ENCODE peak calls at places on chromosomes 11 and 22, in nine cellular contexts. H, P, E, F, O, I, W, D and S are unnamed samples.

GRCh38 chr11:125140251-125140650 is 24.3 kb upstream of the PKNOX2 start:
- DNase-seq in E (peak; percentile 36), W (no peak), D (no peak), F (no peak), O (no peak), H (no peak), I (no peak), P (no peak), S (no peak)

GRCh38 chr22:38077096-38077495 is 6.9 kb downstream of the SLC16A8 start:
- DNase-seq in D (no peak), I (no peak), F (no peak), P (no peak), O (no peak), H (no peak), E (peak; percentile 48), W (no peak), S (no peak)

GRCh38 chr11:123173856-123174186 is 21.2 kb downstream of the CLMP start:
- DNase-seq in O (no peak), F (no peak), E (no peak), D (no peak), H (no peak), W (no peak), I (no peak), P (no peak), S (no peak)

GRCh38 chr11:27703453-27703852 is 3.2 kb upstream of the BDNF start:
- DNase-seq in H (no peak), W (no peak), P (no peak), D (peak; percentile 76), I (no peak), O (peak; percentile 89), E (no peak), F (peak; percentile 29), S (peak; percentile 49)

GRCh38 chr11:83827940-83828554 is 541.9 kb upstream of the CCDC90B start:
- DNase-seq in O (peak; percentile 52), P (no peak), W (no peak), D (peak; percentile 60), F (peak; percentile 57), E (no peak), H (peak; percentile 65), I (peak; percentile 31), S (peak; percentile 34)

GRCh38 chr11:11476971-11477645 is 124.1 kb upstream of the CSNK2A3 start:
- DNase-seq in O (no peak), H (no peak), W (no peak), D (no peak), F (no peak), I (no peak), E (no peak), P (no peak), S (no peak)

GRCh38 chr22:47776329-47776728 is 1013.9 kb downstream of the TBC1D22A start:
- DNase-seq in F (no peak), O (no peak), D (no peak), I (no peak), W (no peak), E (peak; percentile 75), H (peak; percentile 51), P (no peak), S (no peak)

GRCh38 chr11:95301497-95301896 is 70.5 kb upstream of the SESN3 start:
- DNase-seq in E (no peak), F (peak; percentile 16), O (no peak), D (peak; percentile 68), I (no peak), P (no peak), H (no peak), W (peak; percentile 59), S (no peak)

GRCh38 chr11:17343907-17344306 is 7.7 kb upstream of the NCR3LG1 start:
- DNase-seq in I (no peak), H (no peak), F (peak; percentile 89), O (peak; percentile 87), P (no peak), E (peak; percentile 33), W (no peak), D (peak; percentile 92), S (peak; percentile 85)

GRCh38 chr11:132095230-132096165 is 725.1 kb downstream of the NTM start:
- DNase-seq in E (no peak), D (no peak), W (no peak), I (no peak), O (no peak), F (no peak), H (no peak), P (no peak), S (no peak)

GRCh38 chr11:132099692-132100091 is 729.3 kb downstream of the NTM start:
- DNase-seq in W (no peak), F (peak; percentile 5), D (no peak), H (peak; percentile 48), P (no peak), O (no peak), E (peak; percentile 59), I (peak; percentile 17), S (peak; percentile 4)

GRCh38 chr11:132088551-132088950 is 718.1 kb downstream of the NTM start:
- DNase-seq in I (no peak), O (no peak), H (no peak), F (no peak), W (no peak), P (no peak), D (no peak), E (no peak), S (no peak)

GRCh38 chr11:132093861-132094260 is 723.4 kb downstream of the NTM start:
- DNase-seq in H (no peak), P (no peak), F (no peak), D (no peak), E (no peak), I (no peak), O (no peak), W (no peak), S (no peak)
- H3K4me3 ChIP-seq in H (no peak overlapping the region), P (no peak overlapping the region), F (no peak overlapping the region), D (no peak overlapping the region), E (no peak overlapping the region), I (no peak overlapping the region), O (no peak overlapping the region), W (no peak overlapping the region), S (no peak overlapping the region)

GRCh38 chr11:118884613-118885274 is 1.1 kb downstream of the CXCR5 start:
- DNase-seq in W (no peak), H (no peak), E (peak; percentile 19), F (no peak), P (no peak), D (no peak), O (no peak), I (no peak), S (no peak)
- H3K4me3 ChIP-seq in W (no peak overlapping the region), H (no peak overlapping the region), E (no peak overlapping the region), F (no peak overlapping the region), P (no peak overlapping the region), D (no peak overlapping the region), O (no peak overlapping the region), I (no peak overlapping the region), S (no peak overlapping the region)

DNA sequence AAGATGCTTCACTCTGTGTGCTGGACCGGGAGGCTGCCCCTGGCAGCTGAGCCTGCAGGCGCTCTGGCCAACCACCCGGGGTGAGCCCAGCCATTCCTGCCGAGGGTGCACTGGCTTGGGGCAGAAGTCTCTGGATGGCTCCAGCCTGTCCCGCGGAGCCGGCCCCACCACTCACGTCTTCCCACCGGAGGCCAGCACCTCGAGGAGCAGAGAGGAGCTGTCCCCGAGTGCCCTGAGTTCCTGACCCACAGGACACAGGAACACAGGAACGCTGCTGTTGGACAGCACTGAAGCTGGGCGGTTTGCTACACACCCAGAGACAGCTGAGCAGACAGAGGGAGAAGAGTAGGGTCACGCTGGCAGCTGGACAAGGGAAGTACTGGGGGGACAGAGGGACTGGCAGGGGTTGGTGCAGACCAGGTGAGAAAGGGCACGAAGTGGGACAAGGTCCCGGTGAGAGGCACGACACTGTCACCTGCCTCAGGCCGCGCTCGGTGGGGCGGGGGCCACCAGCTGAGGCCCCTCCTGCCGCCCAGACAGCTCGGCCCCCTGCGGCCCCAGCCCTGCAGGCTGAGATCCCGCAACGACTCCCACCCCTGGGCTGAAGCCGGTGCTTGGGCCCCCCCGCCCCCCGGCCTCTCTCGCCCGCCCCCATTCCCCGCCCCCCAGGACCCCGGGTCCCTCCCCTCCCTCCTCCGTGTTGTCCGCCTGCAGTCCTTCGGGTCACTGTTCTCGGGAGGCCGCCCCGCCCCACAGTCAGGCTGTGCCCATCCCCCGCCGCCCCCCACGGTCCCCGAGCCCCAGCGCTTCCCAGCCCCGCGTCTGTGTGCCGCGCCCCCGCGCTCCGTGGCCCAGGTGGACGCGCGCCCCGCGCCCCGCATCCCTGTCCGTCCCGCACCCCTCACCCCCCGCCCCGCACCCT is 624 bp upstream of the B4GALNT4 start:
- DNase-seq in E (peak; percentile 94), W (no peak), H (peak; percentile 65), P (no peak), F (no peak), O (peak; percentile 18), D (peak; percentile 8), I (peak; percentile 32), S (peak; percentile 70)
- H3K4me3 ChIP-seq in E (peak overlapping the region; percentile 47), W (no peak overlapping the region), H (peak overlapping the region; percentile 42), P (no peak overlapping the region), F (no peak overlapping the region), O (peak overlapping the region; percentile 90), D (peak overlapping the region; percentile 50), I (peak overlapping the region; percentile 77), S (peak overlapping the region; percentile 52)

GRCh38 chr22:19149962-19150361 is at the start of gene GSC2:
- DNase-seq in D (no peak), P (no peak), I (no peak), F (no peak), W (no peak), H (peak; percentile 38), O (no peak), E (peak; percentile 86), S (no peak)

GRCh38 chr22:19147193-19147780 is 2.8 kb downstream of the GSC2 start:
- DNase-seq in I (no peak), E (peak; percentile 77), P (no peak), O (no peak), W (no peak), D (no peak), F (no peak), H (no peak), S (no peak)

GRCh38 chr22:19150482-19151328 is 613 bp upstream of the GSC2 start:
- DNase-seq in I (no peak), O (no peak), P (no peak), E (peak; percentile 77), F (no peak), W (no peak), H (no peak), D (no peak), S (no peak)

GRCh38 chr22:19148417-19149046 is 1.6 kb downstream of the GSC2 start:
- DNase-seq in F (no peak), D (no peak), O (no peak), P (no peak), E (no peak), H (no peak), W (no peak), I (no peak), S (no peak)

DNA sequence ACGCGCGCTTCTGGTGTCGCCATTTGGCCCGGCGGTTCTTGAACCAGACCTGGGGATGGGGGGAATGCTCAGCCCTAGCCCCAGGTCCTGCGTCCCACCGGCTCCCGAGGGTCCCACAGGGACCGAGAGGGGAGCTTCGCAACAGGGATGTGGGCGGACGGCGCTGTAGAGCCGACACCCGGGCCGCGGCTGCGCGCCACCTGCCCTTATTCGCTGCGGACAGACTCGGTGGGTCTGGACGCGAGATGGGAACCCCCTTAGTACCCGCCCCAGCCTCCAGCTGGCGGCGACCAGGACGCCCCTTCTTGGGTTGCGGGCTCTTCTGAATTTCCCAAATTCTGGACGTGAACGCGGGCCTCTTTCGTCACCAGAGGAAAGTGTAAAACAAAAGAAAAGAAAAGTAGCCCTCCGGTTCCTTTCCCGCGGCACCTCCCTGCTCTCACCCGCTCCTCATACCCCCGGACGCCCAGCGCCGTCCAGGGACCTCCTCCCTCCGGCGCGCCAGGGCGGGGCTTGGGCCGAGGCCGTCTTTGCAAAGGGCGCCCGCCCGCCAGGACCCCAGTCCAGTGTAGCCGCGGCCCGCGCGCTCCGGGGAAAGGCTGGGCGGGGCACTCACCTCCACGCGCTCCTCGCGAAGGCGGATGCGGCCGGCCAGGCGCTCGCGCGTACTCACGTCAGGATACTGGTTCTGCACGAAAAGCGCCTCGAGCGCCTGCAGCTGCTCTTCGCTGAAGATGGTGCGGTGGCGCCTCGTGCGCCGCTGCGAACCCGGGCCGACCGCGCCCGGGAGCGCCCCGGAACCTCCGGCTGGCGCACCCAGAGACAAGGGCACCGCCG is 827 bp downstream of the GSC2 start:
- DNase-seq in O (no peak), P (no peak), H (peak; percentile 67), I (no peak), E (peak; percentile 91), W (no peak), D (no peak), F (peak; percentile 12), S (peak; percentile 8)
- H3K4me3 ChIP-seq in O (no peak overlapping the region), P (peak overlapping the region; percentile 16), H (peak overlapping the region; percentile 40), I (no peak overlapping the region), E (peak overlapping the region; percentile 43), W (no peak overlapping the region), D (no peak overlapping the region), F (no peak overlapping the region), S (no peak overlapping the region)